ENCODE peak calls at places on chromosomes 1 and 21, in five cellular contexts. B is astrocyte of the cerebellum, N is HFFc6, O is breast epithelium, J is type B pancreatic cell. K is an unnamed sample.

GRCh38 chr1:165773324-165773965 is 4.8 kb upstream of the TMCO1 start:
- DNase-seq in N (peak), B (no peak), O (no peak), J (no peak), K (no peak)

GRCh38 chr1:71861022-71861421 is 421.3 kb downstream of the NEGR1 start:
- DNase-seq in N (peak), J (no peak), O (no peak), B (no peak), K (no peak)

GRCh38 chr1:233565313-233565712 is 48.6 kb upstream of the KCNK1 start:
- DNase-seq in B (no peak), J (no peak), N (no peak), O (no peak), K (no peak)

GRCh38 chr1:209646558-209646957 is 5.7 kb downstream of the LAMB3 start:
- DNase-seq in B (no peak), J (no peak), N (peak), O (no peak), K (no peak)

GRCh38 chr1:12138196-12139183 is 28.3 kb upstream of the TNFRSF1B start:
- DNase-seq in J (no peak), N (no peak), O (no peak), B (no peak), K (no peak)

GRCh38 chr1:219422811-219423598 is 189.9 kb downstream of the ZC3H11B start:
- DNase-seq in O (no peak), N (no peak), J (no peak), B (peak), K (no peak)

GRCh38 chr1:168499094-168500049 is 44.4 kb downstream of the XCL2 start:
- DNase-seq in O (no peak), J (no peak), N (peak), B (no peak), K (no peak)

GRCh38 chr1:33255347-33256311 is 663 bp upstream of the ZNF362 start:
- DNase-seq in O (peak), B (no peak), J (no peak), N (peak), K (peak)

GRCh38 chr21:15430023-15430422 is 299.8 kb upstream of the USP25 start:
- DNase-seq in N (no peak), B (no peak), J (no peak), O (no peak), K (no peak)

GRCh38 chr1:244049142-244049968 is 1.7 kb upstream of the ZBTB18 start:
- DNase-seq in O (no peak), B (no peak), J (no peak), N (no peak), K (peak)

GRCh38 chr1:44791364-44791801 is 3.4 kb upstream of the BEST4 start:
- DNase-seq in J (no peak), N (no peak), B (no peak), O (no peak), K (no peak)

DNA sequence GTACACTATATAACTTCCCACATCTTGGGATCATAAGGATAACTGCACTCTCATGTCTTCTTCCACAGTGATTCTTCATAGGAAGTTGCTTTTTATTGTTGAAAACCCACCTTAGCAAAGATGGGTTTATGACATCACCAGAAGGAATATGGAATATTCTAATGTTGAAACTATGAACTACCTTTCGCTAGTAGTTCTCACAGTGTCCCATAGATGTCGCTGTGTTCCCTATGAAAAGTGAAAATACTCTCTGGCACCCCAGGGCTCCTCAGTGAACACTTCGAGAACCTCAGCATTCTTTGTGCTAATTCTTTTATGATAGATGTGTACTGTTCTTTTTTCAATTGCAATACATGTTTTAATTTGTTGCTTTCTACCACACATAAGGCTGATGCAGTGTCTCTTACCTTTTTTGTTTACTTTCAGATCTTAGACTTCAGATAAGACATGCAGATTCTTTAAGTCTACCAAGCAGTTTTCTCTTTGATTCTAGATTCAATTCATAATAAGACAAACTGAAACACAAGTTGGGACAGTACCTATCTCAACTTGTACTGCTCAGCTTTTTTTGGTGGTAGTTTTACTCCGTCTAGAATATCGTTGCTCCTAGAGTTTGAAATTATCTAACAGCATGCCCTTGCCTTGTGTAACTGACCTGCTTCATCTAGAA is 90.8 kb downstream of the GTF2B start:
- DNase-seq in B (peak), J (no peak), N (peak), O (no peak), K (no peak)
- TF ChIP-seq CTCF in B (peak), J (peak), N (peak), O (no peak), K (no peak)

DNA sequence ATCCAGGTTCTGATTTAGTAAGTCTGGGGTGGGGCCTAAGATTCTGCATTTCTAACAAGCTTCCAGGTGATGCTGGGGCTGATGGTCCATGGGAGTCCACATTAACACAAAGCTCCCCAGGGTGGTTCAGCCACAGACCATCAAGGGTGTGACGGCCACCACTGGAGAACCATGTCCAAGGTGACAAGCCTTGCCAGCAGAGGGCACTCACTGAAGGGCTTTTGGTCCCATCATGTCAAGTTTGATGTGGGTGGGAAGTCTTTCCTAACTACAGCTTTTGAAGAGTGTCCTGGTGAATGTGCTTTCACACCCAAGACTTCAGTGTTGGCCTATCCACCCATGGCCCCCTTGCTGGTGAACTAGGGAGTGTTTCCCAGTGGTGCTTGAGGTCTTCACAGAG is 67.1 kb downstream of the UBE2T start:
- DNase-seq in N (no peak), O (no peak), B (no peak), J (no peak), K (no peak)
- TF ChIP-seq CTCF in N (peak), O (no peak), B (peak), J (no peak), K (no peak)

DNA sequence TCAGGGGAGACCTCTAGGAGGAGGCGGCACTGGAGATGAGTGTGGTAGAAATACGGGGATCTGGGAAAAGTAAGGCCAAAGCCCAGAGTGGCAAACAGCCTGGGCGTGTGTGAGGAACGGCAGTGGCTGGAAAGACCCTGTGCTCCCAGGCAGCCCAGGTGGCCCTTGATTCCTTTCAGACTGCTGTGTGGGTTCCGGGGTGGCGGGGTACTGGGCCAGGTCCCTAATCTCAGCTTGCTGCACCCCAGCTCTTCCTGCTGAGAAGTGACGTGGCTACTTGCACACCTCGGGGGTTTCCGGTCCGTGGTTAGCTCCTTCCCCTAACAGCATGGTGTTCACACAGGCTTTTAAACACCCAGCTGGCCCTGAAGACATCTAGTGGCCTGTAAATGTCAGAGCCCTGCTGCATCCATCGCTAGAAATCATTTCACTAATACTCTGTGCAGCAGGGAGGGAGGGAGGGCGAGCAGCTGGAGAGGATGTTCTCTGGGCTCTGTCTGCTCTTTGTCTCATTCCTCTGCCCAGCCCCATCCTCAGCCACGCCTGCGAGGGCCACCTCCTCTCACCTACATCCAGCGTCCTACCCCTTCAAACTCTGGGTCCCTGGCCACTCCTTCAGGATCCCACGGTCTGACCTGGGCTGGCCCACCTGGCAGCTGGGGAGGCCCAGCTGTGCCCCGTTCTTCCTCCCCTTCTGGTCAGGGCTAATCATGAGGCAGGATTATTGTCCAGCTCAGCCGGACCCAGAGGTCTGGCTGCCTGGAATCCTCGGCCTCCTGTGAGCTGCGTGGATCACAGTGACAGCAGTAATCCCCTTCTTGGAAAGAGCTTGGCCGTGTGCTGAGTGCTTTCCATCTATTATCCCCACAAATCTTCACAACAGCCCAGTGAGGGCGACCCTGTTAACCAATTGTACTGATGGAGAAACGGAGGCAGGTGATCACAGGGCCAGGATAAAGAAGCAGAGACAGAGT is 7.2 kb downstream of the ZDHHC18 start:
- DNase-seq in J (no peak), O (no peak), N (no peak), B (no peak), K (no peak)
- TF ChIP-seq CTCF in J (no peak), O (no peak), N (no peak), B (no peak), K (no peak)

GRCh38 chr1:6466751-6467150 is 778 bp upstream of the TNFRSF25 start:
- DNase-seq in B (no peak), J (no peak), N (no peak), O (no peak), K (no peak)

GRCh38 chr1:6466023-6466422 is at the start of gene TNFRSF25:
- DNase-seq in B (no peak), O (no peak), J (no peak), N (no peak), K (no peak)

GRCh38 chr1:6468729-6469461 is 2.9 kb upstream of the TNFRSF25 start:
- DNase-seq in J (no peak), N (no peak), B (no peak), O (no peak), K (no peak)

GRCh38 chr1:6467744-6468688 is 2.0 kb upstream of the TNFRSF25 start:
- DNase-seq in N (no peak), J (no peak), B (no peak), O (no peak), K (no peak)

GRCh38 chr1:6467224-6467623 is 1.3 kb upstream of the TNFRSF25 start:
- DNase-seq in N (no peak), O (no peak), J (no peak), B (no peak), K (no peak)
- TF ChIP-seq CTCF in N (no peak), O (no peak), J (no peak), B (no peak), K (no peak)

K was measured in mesothelial cell of epicardium.